ENCODE peak calls at places on chromosome 14, in five cellular contexts. A is effector memory CD4-positive, alpha-beta T cell; B is M059J; O is WTC11; E is nucleus accumbens. Z is an unnamed sample.

GRCh38 chr14:89588840-89589296 is 171.8 kb upstream of the FOXN3 start:
- DNase-seq in A (no peak), B (no peak), O (no peak), E (no peak), Z (no peak)

GRCh38 chr14:105394714-105395537 is 3.4 kb upstream of the TEX22 start:
- DNase-seq in A (no peak), B (no peak), O (no peak), E (no peak), Z (no peak)

GRCh38 chr14:99467338-99468075 is 13.2 kb downstream of the SETD3 start:
- DNase-seq in A (no peak), B (no peak), O (no peak), E (no peak), Z (no peak)

GRCh38 chr14:65131176-65131765 is 29.0 kb upstream of the MAX start:
- DNase-seq in A (no peak), B (peak), O (no peak), E (no peak), Z (no peak)

GRCh38 chr14:43258396-43258795 is 1248.7 kb downstream of the FSCB start:
- DNase-seq in A (no peak), B (no peak), O (no peak), E (no peak), Z (no peak)

GRCh38 chr14:105605501-105606304 is 79.3 kb downstream of the TMEM121 start:
- DNase-seq in A (no peak), B (no peak), O (no peak), E (no peak), Z (no peak)

GRCh38 chr14:53368714-53369191 is 215.6 kb upstream of the DDHD1 start:
- DNase-seq in A (no peak), B (peak), O (no peak), E (no peak), Z (no peak)

GRCh38 chr14:51622376-51622775 is 29.3 kb upstream of the FRMD6 start:
- DNase-seq in A (no peak), B (no peak), O (no peak), E (no peak), Z (no peak)

GRCh38 chr14:38012056-38012455 is 195.6 kb upstream of the SSTR1 start:
- DNase-seq in A (no peak), B (no peak), O (no peak), E (no peak), Z (no peak)

GRCh38 chr14:30243157-30243556 is 315.5 kb upstream of the PRKD1 start:
- DNase-seq in A (no peak), B (no peak), O (no peak), E (no peak), Z (no peak)

GRCh38 chr14:105492966-105493871 is 2.2 kb downstream of the TEDC1 start:
- DNase-seq in A (no peak), B (no peak), O (no peak), E (no peak), Z (no peak)

GRCh38 chr14:33120341-33120740 is 181.7 kb downstream of the NPAS3 start:
- DNase-seq in A (no peak), B (peak), O (no peak), E (no peak), Z (no peak)

GRCh38 chr14:57266060-57266459 is 2.6 kb downstream of the EXOC5 start:
- DNase-seq in A (no peak), B (peak), O (no peak), E (no peak), Z (no peak)

GRCh38 chr14:61649283-61649682 is 46.0 kb upstream of the HIF1A start:
- DNase-seq in A (no peak), B (no peak), O (no peak), E (no peak), Z (no peak)

GRCh38 chr14:88310021-88310420 is 13.0 kb downstream of the KCNK10 start:
- DNase-seq in A (no peak), B (no peak), O (no peak), E (no peak), Z (no peak)

GRCh38 chr14:100467939-100468338 is 119.3 kb downstream of the BEGAIN start:
- DNase-seq in A (no peak), B (no peak), O (no peak), E (no peak), Z (no peak)

GRCh38 chr14:38252066-38252710 is 3.7 kb downstream of the CLEC14A start:
- DNase-seq in A (no peak), B (no peak), O (no peak), E (no peak), Z (no peak)

GRCh38 chr14:76919811-76920571 is 93.8 kb downstream of the LRRC74A start:
- DNase-seq in A (no peak), B (peak), O (no peak), E (peak), Z (no peak)

GRCh38 chr14:51066576-51066975 is 28.3 kb downstream of the TRIM9 start:
- DNase-seq in A (no peak), B (no peak), O (no peak), E (no peak), Z (no peak)

GRCh38 chr14:91286530-91286937 is 42.0 kb upstream of the GPR68 start:
- DNase-seq in A (peak), B (peak), O (peak), E (peak), Z (peak)

GRCh38 chr14:90139199-90139598 is 77.4 kb downstream of the KCNK13 start:
- DNase-seq in A (no peak), B (no peak), O (no peak), E (no peak), Z (no peak)

GRCh38 chr14:105392161-105393090 is 5.9 kb upstream of the TEX22 start:
- DNase-seq in A (no peak), B (no peak), O (no peak), E (no peak), Z (no peak)

GRCh38 chr14:21090194-21090939 is 8.1 kb downstream of the ZNF219 start:
- DNase-seq in A (no peak), B (no peak), O (peak), E (no peak), Z (no peak)

GRCh38 chr14:50010752-50011151 is 105.6 kb downstream of the VCPKMT start:
- DNase-seq in A (no peak), B (no peak), O (no peak), E (no peak), Z (no peak)

GRCh38 chr14:104697892-104698583 is 8.6 kb downstream of the INF2 start:
- DNase-seq in A (no peak), B (no peak), O (no peak), E (no peak), Z (no peak)

GRCh38 chr14:36967892-36968555 is 204.4 kb downstream of the SLC25A21 start:
- DNase-seq in A (no peak), B (no peak), O (no peak), E (no peak), Z (no peak)

GRCh38 chr14:104796682-104797081 is 1.1 kb upstream of the AKT1 start:
- DNase-seq in A (no peak), B (no peak), O (no peak), E (no peak), Z (no peak)

GRCh38 chr14:75283884-75284563 is 5.4 kb downstream of the FOS start:
- DNase-seq in A (peak), B (no peak), O (no peak), E (no peak), Z (no peak)

GRCh38 chr14:67331368-67332125 is 28.1 kb downstream of the ATP6V1D start:
- DNase-seq in A (no peak), B (peak), O (no peak), E (no peak), Z (no peak)

GRCh38 chr14:98726585-98727405 is 545.2 kb downstream of the BCL11B start:
- DNase-seq in A (no peak), B (no peak), O (no peak), E (no peak), Z (no peak)

GRCh38 chr14:93997933-93998870 is 1.1 kb downstream of the CCDC197 start:
- DNase-seq in A (no peak), B (no peak), O (no peak), E (no peak), Z (no peak)

GRCh38 chr14:72909163-72909562 is 15.3 kb upstream of the DPF3 start:
- DNase-seq in A (no peak), B (peak), O (no peak), E (no peak), Z (no peak)

GRCh38 chr14:104087981-104088850 is 2.7 kb downstream of the ASPG start:
- DNase-seq in A (no peak), B (no peak), O (peak), E (no peak), Z (no peak)

GRCh38 chr14:103624860-103625259 is 4.2 kb upstream of the KLC1 start:
- DNase-seq in A (no peak), B (peak), O (no peak), E (no peak), Z (no peak)

Z was measured in iPS DF 6.9.